ENCODE peak calls at places on chromosomes 6 and 20, in four cellular contexts. One of them, this sample, is unnamed.

GRCh38 chr6:124303971-124304370 is 500.3 kb downstream of the NKAIN2 start:
- DNase-seq in AG09319: no peak
- DNase-seq in iris pigment epithelial cell: no peak
- DNase-seq in skeletal muscle cell: no peak
- DNase-seq in this sample: no peak

GRCh38 chr6:11815231-11815630 is 36.6 kb upstream of the ADTRP start:
- DNase-seq in skeletal muscle cell: peak
- DNase-seq in AG09319: no peak
- DNase-seq in iris pigment epithelial cell: peak
- DNase-seq in this sample: no peak

GRCh38 chr6:151320140-151320539 is 71.2 kb downstream of the ZBTB2 start:
- DNase-seq in AG09319: no peak
- DNase-seq in iris pigment epithelial cell: no peak
- DNase-seq in skeletal muscle cell: no peak
- DNase-seq in this sample: no peak

GRCh38 chr6:126880926-126881325 is 237.5 kb upstream of the RSPO3 start:
- DNase-seq in skeletal muscle cell: no peak
- DNase-seq in iris pigment epithelial cell: no peak
- DNase-seq in AG09319: no peak
- DNase-seq in this sample: no peak

GRCh38 chr6:48141975-48142374 is 31.0 kb upstream of the PTCHD4 start:
- DNase-seq in iris pigment epithelial cell: no peak
- DNase-seq in AG09319: no peak
- DNase-seq in skeletal muscle cell: no peak
- DNase-seq in this sample: no peak

GRCh38 chr6:1031671-1032070 is 280.2 kb upstream of the FOXQ1 start:
- DNase-seq in skeletal muscle cell: no peak
- DNase-seq in AG09319: no peak
- DNase-seq in iris pigment epithelial cell: peak
- DNase-seq in this sample: no peak

GRCh38 chr20:821083-822065 is 12.1 kb upstream of the FAM110A start:
- DNase-seq in iris pigment epithelial cell: no peak
- DNase-seq in AG09319: no peak
- DNase-seq in skeletal muscle cell: no peak
- DNase-seq in this sample: no peak

GRCh38 chr20:44423480-44423879 is 52.2 kb upstream of the TTPAL start:
- DNase-seq in AG09319: no peak
- DNase-seq in iris pigment epithelial cell: peak
- DNase-seq in skeletal muscle cell: no peak
- DNase-seq in this sample: no peak

GRCh38 chr6:101577091-101577490 is 183.6 kb downstream of the GRIK2 start:
- DNase-seq in AG09319: no peak
- DNase-seq in iris pigment epithelial cell: no peak
- DNase-seq in skeletal muscle cell: no peak
- DNase-seq in this sample: no peak

GRCh38 chr20:47358672-47359532 is 2.4 kb upstream of the ZMYND8 start:
- DNase-seq in AG09319: peak
- DNase-seq in iris pigment epithelial cell: peak
- DNase-seq in skeletal muscle cell: peak
- DNase-seq in this sample: peak

GRCh38 chr20:48738399-48739304 is 89.1 kb downstream of the PREX1 start:
- DNase-seq in iris pigment epithelial cell: no peak
- DNase-seq in skeletal muscle cell: no peak
- DNase-seq in AG09319: no peak
- DNase-seq in this sample: no peak

GRCh38 chr6:1242021-1242420 is 69.9 kb upstream of the FOXQ1 start:
- DNase-seq in skeletal muscle cell: no peak
- DNase-seq in AG09319: no peak
- DNase-seq in iris pigment epithelial cell: no peak
- DNase-seq in this sample: no peak

GRCh38 chr6:63636516-63636968 is 940 bp downstream of the PHF3 start:
- DNase-seq in AG09319: no peak
- DNase-seq in iris pigment epithelial cell: peak
- DNase-seq in skeletal muscle cell: no peak
- DNase-seq in this sample: no peak

GRCh38 chr6:121430514-121431460 is 4.7 kb upstream of the GJA1 start:
- DNase-seq in iris pigment epithelial cell: peak
- DNase-seq in skeletal muscle cell: no peak
- DNase-seq in AG09319: peak
- DNase-seq in this sample: no peak

GRCh38 chr20:20393207-20393606 is 25.3 kb downstream of the INSM1 start:
- DNase-seq in iris pigment epithelial cell: peak
- DNase-seq in skeletal muscle cell: no peak
- DNase-seq in AG09319: no peak
- DNase-seq in this sample: no peak

GRCh38 chr6:77740380-77740779 is 87.5 kb downstream of the MEI4 start:
- DNase-seq in AG09319: no peak
- DNase-seq in skeletal muscle cell: no peak
- DNase-seq in iris pigment epithelial cell: peak
- DNase-seq in this sample: no peak

GRCh38 chr6:142913511-142914047 is 31.4 kb downstream of the HIVEP2 start:
- DNase-seq in iris pigment epithelial cell: no peak
- DNase-seq in AG09319: no peak
- DNase-seq in skeletal muscle cell: no peak
- DNase-seq in this sample: no peak

GRCh38 chr20:63086421-63087235 is 79.9 kb upstream of the BHLHE23 start:
- DNase-seq in AG09319: no peak
- DNase-seq in skeletal muscle cell: no peak
- DNase-seq in iris pigment epithelial cell: no peak
- DNase-seq in this sample: no peak

GRCh38 chr20:13819885-13820645 is 35.2 kb downstream of the NDUFAF5 start:
- DNase-seq in AG09319: no peak
- DNase-seq in skeletal muscle cell: no peak
- DNase-seq in iris pigment epithelial cell: peak
- DNase-seq in this sample: peak

GRCh38 chr20:44401052-44401769 is 45.7 kb downstream of the HNF4A start:
- DNase-seq in AG09319: no peak
- DNase-seq in iris pigment epithelial cell: no peak
- DNase-seq in skeletal muscle cell: no peak
- DNase-seq in this sample: no peak

GRCh38 chr6:102813489-102814275 is 1420.2 kb downstream of the GRIK2 start:
- DNase-seq in AG09319: no peak
- DNase-seq in skeletal muscle cell: no peak
- DNase-seq in iris pigment epithelial cell: no peak
- DNase-seq in this sample: no peak

GRCh38 chr20:62021794-62022419 is 43.8 kb downstream of the TAF4 start:
- DNase-seq in AG09319: no peak
- DNase-seq in skeletal muscle cell: no peak
- DNase-seq in iris pigment epithelial cell: no peak
- DNase-seq in this sample: no peak

GRCh38 chr20:10414982-10415650 is 18.9 kb downstream of the MKKS start:
- DNase-seq in AG09319: no peak
- DNase-seq in iris pigment epithelial cell: no peak
- DNase-seq in skeletal muscle cell: no peak
- DNase-seq in this sample: no peak

GRCh38 chr6:24329022-24329421 is 28.8 kb downstream of the DCDC2 start:
- DNase-seq in iris pigment epithelial cell: peak
- DNase-seq in AG09319: no peak
- DNase-seq in skeletal muscle cell: no peak
- DNase-seq in this sample: no peak

GRCh38 chr6:31403283-31403989 is at the start of gene MICA:
- DNase-seq in skeletal muscle cell: peak
- DNase-seq in AG09319: peak
- DNase-seq in iris pigment epithelial cell: peak
- DNase-seq in this sample: peak

GRCh38 chr6:160030103-160030502 is 61.2 kb downstream of the IGF2R start:
- DNase-seq in AG09319: peak
- DNase-seq in skeletal muscle cell: peak
- DNase-seq in iris pigment epithelial cell: peak
- DNase-seq in this sample: peak

GRCh38 chr6:75167426-75167825 is 38.4 kb downstream of the COL12A1 start:
- DNase-seq in AG09319: no peak
- DNase-seq in skeletal muscle cell: no peak
- DNase-seq in iris pigment epithelial cell: no peak
- DNase-seq in this sample: no peak

GRCh38 chr6:84415517-84415916 is 188.1 kb upstream of the CEP162 start:
- DNase-seq in AG09319: no peak
- DNase-seq in skeletal muscle cell: no peak
- DNase-seq in iris pigment epithelial cell: no peak
- DNase-seq in this sample: no peak

GRCh38 chr6:42342011-42342553 is 109.6 kb downstream of the TRERF1 start:
- DNase-seq in iris pigment epithelial cell: no peak
- DNase-seq in AG09319: no peak
- DNase-seq in skeletal muscle cell: no peak
- DNase-seq in this sample: no peak

GRCh38 chr6:22737331-22737730 is 168.0 kb downstream of the HDGFL1 start:
- DNase-seq in AG09319: no peak
- DNase-seq in iris pigment epithelial cell: peak
- DNase-seq in skeletal muscle cell: no peak
- DNase-seq in this sample: no peak

GRCh38 chr6:53894086-53894485 is 99.3 kb downstream of the LRRC1 start:
- DNase-seq in AG09319: no peak
- DNase-seq in iris pigment epithelial cell: peak
- DNase-seq in skeletal muscle cell: no peak
- DNase-seq in this sample: no peak

GRCh38 chr6:151485616-151486015 is 8.2 kb upstream of the CCDC170 start:
- DNase-seq in iris pigment epithelial cell: peak
- DNase-seq in AG09319: no peak
- DNase-seq in skeletal muscle cell: no peak
- DNase-seq in this sample: no peak

GRCh38 chr20:35277531-35278395 is at the start of gene MMP24OS:
- DNase-seq in AG09319: peak
- DNase-seq in iris pigment epithelial cell: peak
- DNase-seq in skeletal muscle cell: peak
- DNase-seq in this sample: peak

GRCh38 chr6:41449399-41450245 is 96.6 kb upstream of the FOXP4 start:
- DNase-seq in iris pigment epithelial cell: peak
- DNase-seq in skeletal muscle cell: no peak
- DNase-seq in AG09319: peak
- DNase-seq in this sample: no peak